ENCODE peak calls at places on chromosome 6, in eight cellular contexts. Z, E, R, D, H, A, P and U are unnamed samples.
A peak's percentile ranks its signal among the peaks of the same experiment; 100 is the strongest.

GRCh38 chr6:40852667-40853383 is 186.2 kb downstream of the UNC5CL start:
- DNase-seq in E (no peak), Z (no peak), H (no peak), A (no peak), R (no peak), P (no peak), D (no peak), U (no peak)

GRCh38 chr6:710601-711571 is 17.9 kb upstream of the EXOC2 start:
- DNase-seq in A (peak; percentile 76), P (peak; percentile 60), D (peak; percentile 35), E (peak; percentile 59), R (peak; percentile 44), Z (peak; percentile 27), H (peak; percentile 47), U (no peak)

GRCh38 chr6:36469946-36470345 is 27.1 kb downstream of the KCTD20 start:
- DNase-seq in H (no peak), Z (no peak), R (no peak), D (no peak), A (no peak), P (no peak), E (no peak), U (no peak)

GRCh38 chr6:149919834-149920225 is 3.1 kb downstream of the RAET1G start:
- DNase-seq in R (no peak), Z (no peak), D (no peak), A (no peak), P (no peak), H (no peak), E (no peak), U (no peak)

GRCh38 chr6:155436981-155437749 is 18.5 kb downstream of the NOX3 start:
- DNase-seq in A (no peak), Z (no peak), R (no peak), H (peak; percentile 51), D (no peak), P (no peak), E (peak; percentile 6), U (peak; percentile 48)

GRCh38 chr6:83086751-83087150 is 19.3 kb downstream of the DOP1A start:
- DNase-seq in Z (no peak), A (no peak), R (no peak), D (no peak), H (no peak), P (no peak), E (no peak), U (no peak)

GRCh38 chr6:151958332-151958731 is 150.8 kb downstream of the ESR1 start:
- DNase-seq in H (peak; percentile 86), E (peak; percentile 18), P (no peak), D (peak; percentile 52), A (no peak), R (no peak), Z (no peak), U (no peak)

GRCh38 chr6:149763866-149764265 is 14.3 kb downstream of the PCMT1 start:
- DNase-seq in D (peak; percentile 36), R (no peak), H (no peak), A (no peak), P (no peak), E (no peak), Z (no peak), U (no peak)

GRCh38 chr6:5510331-5510730 is 249.0 kb downstream of the FARS2 start:
- DNase-seq in D (no peak), P (no peak), R (no peak), E (no peak), Z (no peak), A (no peak), H (no peak), U (no peak)

GRCh38 chr6:8084586-8084985 is 17.8 kb downstream of the EEF1E1 start:
- DNase-seq in P (no peak), D (peak; percentile 20), A (no peak), R (no peak), E (no peak), Z (no peak), H (no peak), U (peak; percentile 55)

GRCh38 chr6:35706468-35706867 is 17.8 kb upstream of the FKBP5 start:
- DNase-seq in Z (no peak), E (no peak), R (no peak), H (no peak), P (no peak), D (no peak), A (no peak), U (no peak)

GRCh38 chr6:17932362-17932852 is 55.0 kb downstream of the KIF13A start:
- DNase-seq in Z (no peak), D (peak; percentile 86), P (no peak), A (no peak), H (peak; percentile 96), E (no peak), R (no peak), U (no peak)

GRCh38 chr6:120935007-120935406 is 399.3 kb downstream of the TBC1D32 start:
- DNase-seq in H (no peak), D (no peak), E (no peak), A (no peak), R (peak; percentile 61), P (no peak), Z (no peak), U (no peak)

GRCh38 chr6:113495521-113495920 is 361.6 kb upstream of the MARCKS start:
- DNase-seq in P (no peak), Z (no peak), E (no peak), R (no peak), D (peak; percentile 53), H (peak; percentile 78), A (no peak), U (no peak)

GRCh38 chr6:90295854-90296345 is 743 bp downstream of the BACH2 start:
- DNase-seq in H (peak; percentile 50), D (no peak), Z (peak; percentile 51), R (peak; percentile 46), E (peak; percentile 32), P (peak; percentile 76), A (peak; percentile 84), U (peak; percentile 28)

GRCh38 chr6:89297695-89298351 is 17.3 kb downstream of the GABRR2 start:
- DNase-seq in Z (peak; percentile 51), R (peak; percentile 92), P (no peak), H (peak; percentile 90), A (no peak), E (peak; percentile 78), D (peak; percentile 90), U (no peak)

GRCh38 chr6:106557837-106558236 is 71.5 kb downstream of the RTN4IP1 start:
- DNase-seq in A (no peak), R (no peak), H (peak; percentile 66), D (peak; percentile 25), Z (no peak), P (no peak), E (no peak), U (no peak)

GRCh38 chr6:43993881-43994523 is 133.2 kb downstream of the MRPL14 start:
- DNase-seq in P (no peak), A (peak; percentile 43), R (no peak), H (no peak), E (no peak), D (no peak), Z (no peak), U (no peak)

GRCh38 chr6:121780325-121781313 is 345.2 kb downstream of the GJA1 start:
- DNase-seq in E (no peak), P (peak; percentile 47), H (peak; percentile 96), Z (no peak), A (peak; percentile 84), R (no peak), D (peak; percentile 97), U (no peak)

GRCh38 chr6:168713839-168714238 is 272.9 kb downstream of the SMOC2 start:
- DNase-seq in E (no peak), H (no peak), P (no peak), A (no peak), R (no peak), D (no peak), Z (no peak), U (no peak)

GRCh38 chr6:167733740-167734661 is 92.7 kb upstream of the AFDN start:
- DNase-seq in H (no peak), R (no peak), Z (no peak), E (no peak), P (no peak), D (peak; percentile 3), A (no peak), U (no peak)

GRCh38 chr6:42038811-42039408 is 11.4 kb upstream of the TAF8 start:
- DNase-seq in H (no peak), Z (no peak), P (no peak), A (no peak), E (no peak), D (no peak), R (no peak), U (no peak)

GRCh38 chr6:42292002-42292735 is 74.5 kb upstream of the MRPS10 start:
- DNase-seq in A (no peak), P (no peak), Z (no peak), D (peak; percentile 78), E (no peak), H (peak; percentile 67), R (no peak), U (no peak)

GRCh38 chr6:95203153-95203754 is 374.1 kb upstream of the MANEA start:
- DNase-seq in D (peak; percentile 3), A (no peak), H (no peak), R (peak; percentile 63), P (no peak), Z (no peak), E (no peak), U (peak; percentile 26)

GRCh38 chr6:5723905-5724691 is 282.6 kb downstream of the NRN1 start:
- DNase-seq in H (no peak), D (no peak), P (no peak), A (no peak), R (no peak), Z (no peak), E (no peak), U (no peak)

GRCh38 chr6:41878961-41879405 is 16.2 kb downstream of the USP49 start:
- DNase-seq in H (peak; percentile 50), R (no peak), D (peak; percentile 35), A (no peak), Z (no peak), P (no peak), E (no peak), U (no peak)

GRCh38 chr6:34043371-34043770 is 102.5 kb downstream of the GRM4 start:
- DNase-seq in H (no peak), P (no peak), D (no peak), A (no peak), Z (no peak), E (no peak), R (no peak), U (no peak)

GRCh38 chr6:56849876-56850275 is 105.0 kb upstream of the BEND6 start:
- DNase-seq in Z (no peak), D (no peak), A (no peak), R (no peak), H (peak; percentile 63), E (peak; percentile 40), P (peak; percentile 49), U (no peak)

GRCh38 chr6:113370508-113370907 is 486.6 kb upstream of the MARCKS start:
- DNase-seq in R (no peak), A (no peak), Z (no peak), H (no peak), E (no peak), P (no peak), D (no peak), U (no peak)

GRCh38 chr6:43774776-43775583 is 5.0 kb downstream of the VEGFA start:
- DNase-seq in E (peak; percentile 88), A (peak; percentile 82), P (peak; percentile 65), D (peak; percentile 64), Z (peak; percentile 48), R (peak; percentile 52), H (peak; percentile 66), U (peak; percentile 3)

GRCh38 chr6:24910850-24911712 is 24.7 kb downstream of the RIPOR2 start:
- DNase-seq in P (peak; percentile 70), Z (peak; percentile 50), H (peak; percentile 21), R (no peak), D (no peak), E (peak; percentile 49), A (peak; percentile 72), U (peak; percentile 30)